ENCODE peak calls at places on chromosomes 16 and 17, in nine cellular contexts. N is CD8-positive, alpha-beta T cell; T is cardiac muscle cell; Z is tibial nerve; Q is stomach; B is suprapubic skin; K is Peyer's patch; A is H9; M is foreskin keratinocyte. S is an unnamed sample.

GRCh38 chr16:66446737-66447136 is 19.6 kb downstream of the BEAN1 start:
- DNase-seq in N (no peak), T (no peak), Z (no peak), Q (no peak), B (no peak), K (no peak), A (no peak), M (no peak), S (no peak)

GRCh38 chr17:42537156-42537805 is 1.2 kb downstream of the NAGLU start:
- DNase-seq in N (no peak), T (no peak), Z (no peak), Q (no peak), B (no peak), K (no peak), A (no peak), M (no peak), S (no peak)

GRCh38 chr17:19897901-19898300 is 30.2 kb upstream of the ULK2 start:
- DNase-seq in N (no peak), T (no peak), Z (no peak), Q (no peak), B (no peak), K (no peak), A (no peak), M (peak; percentile 13), S (no peak)

GRCh38 chr17:79453481-79453880 is 157.4 kb downstream of the RBFOX3 start:
- DNase-seq in N (no peak), T (no peak), Z (no peak), Q (no peak), B (no peak), K (no peak), A (no peak), M (no peak), S (no peak)

GRCh38 chr17:10276436-10276835 is 78.0 kb upstream of the GAS7 start:
- DNase-seq in N (no peak), T (no peak), Z (no peak), Q (no peak), B (no peak), K (no peak), A (no peak), M (no peak), S (no peak)

GRCh38 chr17:63531022-63531965 is 8.1 kb downstream of the KCNH6 start:
- DNase-seq in N (no peak), T (no peak), Z (no peak), Q (no peak), B (no peak), K (peak; percentile 41), A (no peak), M (no peak), S (no peak)

GRCh38 chr17:76822184-76822778 is 45.9 kb upstream of the MGAT5B start:
- DNase-seq in N (no peak), T (no peak), Z (no peak), Q (no peak), B (no peak), K (no peak), A (no peak), M (no peak), S (no peak)

GRCh38 chr16:75235721-75236193 is 15.7 kb downstream of the BCAR1 start:
- DNase-seq in N (no peak), T (no peak), Z (no peak), Q (no peak), B (no peak), K (no peak), A (no peak), M (no peak), S (no peak)

GRCh38 chr16:85530370-85530739 is 82.8 kb upstream of the GSE1 start:
- DNase-seq in N (no peak), T (no peak), Z (no peak), Q (no peak), B (no peak), K (no peak), A (no peak), M (no peak), S (no peak)

GRCh38 chr17:77494664-77495435 is 354.1 kb downstream of the SEC14L1 start:
- DNase-seq in N (peak; percentile 82), T (peak; percentile 88), Z (peak; percentile 89), Q (peak; percentile 82), B (peak; percentile 93), K (peak; percentile 84), A (peak; percentile 89), M (no peak), S (peak; percentile 70)

GRCh38 chr17:50114849-50115357 is 15.1 kb downstream of the SAMD14 start:
- DNase-seq in N (peak; percentile 33), T (peak; percentile 79), Z (peak; percentile 62), Q (peak; percentile 45), B (no peak), K (no peak), A (peak; percentile 81), M (no peak), S (peak; percentile 22)

GRCh38 chr17:68658999-68659780 is 58.0 kb upstream of the FAM20A start:
- DNase-seq in N (no peak), T (no peak), Z (no peak), Q (no peak), B (no peak), K (no peak), A (no peak), M (peak; percentile 16), S (no peak)

GRCh38 chr17:82871056-82871775 is 31.4 kb upstream of the ZNF750 start:
- DNase-seq in N (no peak), T (no peak), Z (no peak), Q (no peak), B (no peak), K (no peak), A (no peak), M (no peak), S (no peak)

GRCh38 chr17:82871776-82872561 is 32.1 kb upstream of the ZNF750 start:
- DNase-seq in N (no peak), T (no peak), Z (no peak), Q (no peak), B (no peak), K (no peak), A (no peak), M (no peak), S (no peak)

GRCh38 chr17:82870091-82870491 is 30.3 kb upstream of the ZNF750 start:
- DNase-seq in N (no peak), T (no peak), Z (no peak), Q (no peak), B (no peak), K (no peak), A (no peak), M (no peak), S (no peak)

GRCh38 chr17:82869536-82869935 is 29.7 kb upstream of the ZNF750 start:
- DNase-seq in N (no peak), T (no peak), Z (no peak), Q (no peak), B (no peak), K (no peak), A (no peak), M (no peak), S (no peak)

GRCh38 chr17:82870541-82870940 is 30.7 kb upstream of the ZNF750 start:
- DNase-seq in N (no peak), T (no peak), Z (no peak), Q (no peak), B (no peak), K (no peak), A (no peak), M (no peak), S (no peak)
- H3K27ac ChIP-seq in N (no peak overlapping the region), T (no peak overlapping the region), Z (no peak overlapping the region), Q (no peak overlapping the region), B (no peak overlapping the region), K (no peak overlapping the region), A (no peak overlapping the region), M (no peak overlapping the region), S (no peak overlapping the region)

GRCh38 chr17:18184143-18185007 is 747 bp downstream of the ALKBH5 start:
- DNase-seq in N (peak; percentile 80), T (peak; percentile 62), Z (peak; percentile 22), Q (peak; percentile 56), B (peak; percentile 88), K (peak; percentile 71), A (peak; percentile 61), M (no peak), S (peak; percentile 82)
- TF ChIP-seq CTCF in N (peak; percentile 9), T (no peak), Z (no peak), Q (no peak), B (no peak), K (no peak), A (no peak), M (peak; percentile 2), S (no peak)

GRCh38 chr16:53952215-53953208 is 248.6 kb downstream of the FTO start:
- DNase-seq in N (no peak), T (no peak), Z (no peak), Q (no peak), B (no peak), K (no peak), A (no peak), M (no peak), S (no peak)
- H3K27ac ChIP-seq in N (no peak overlapping the region), T (no peak overlapping the region), Z (no peak overlapping the region), Q (no peak overlapping the region), B (no peak overlapping the region), K (no peak overlapping the region), A (no peak overlapping the region), M (no peak overlapping the region), S (no peak overlapping the region)

GRCh38 chr16:53507464-53508180 is 4.6 kb upstream of the AKTIP start:
- DNase-seq in N (no peak), T (peak; percentile 68), Z (no peak), Q (no peak), B (no peak), K (no peak), A (no peak), M (no peak), S (no peak)

GRCh38 chr16:53511403-53512280 is 8.6 kb upstream of the AKTIP start:
- DNase-seq in N (no peak), T (no peak), Z (no peak), Q (no peak), B (peak; percentile 76), K (no peak), A (no peak), M (no peak), S (no peak)

GRCh38 chr16:53509906-53510703 is 7.1 kb upstream of the AKTIP start:
- DNase-seq in N (peak; percentile 51), T (peak; percentile 79), Z (peak; percentile 57), Q (peak; percentile 67), B (peak; percentile 87), K (peak; percentile 65), A (peak; percentile 69), M (no peak), S (peak; percentile 34)

GRCh38 chr16:53511084-53511402 is 8.0 kb upstream of the AKTIP start:
- DNase-seq in N (no peak), T (no peak), Z (no peak), Q (no peak), B (peak; percentile 71), K (no peak), A (no peak), M (no peak), S (no peak)

GRCh38 chr16:53510704-53511070 is 7.7 kb upstream of the AKTIP start:
- DNase-seq in N (no peak), T (no peak), Z (no peak), Q (no peak), B (no peak), K (no peak), A (no peak), M (no peak), S (no peak)
- TF ChIP-seq CTCF in N (no peak), T (no peak), Z (no peak), Q (no peak), B (no peak), K (no peak), A (peak; percentile 4), M (no peak), S (peak; percentile 45)